ENCODE peak calls at places on chromosome 1, in five cellular contexts. I is smooth muscle cell of the brain vasculature, R is amniotic stem cell, P is mucosa of descending colon, T is Right ventricle myocardium superior. N is an unnamed sample.

GRCh38 chr1:954927-955326 is 4.1 kb downstream of the NOC2L start:
- DNase-seq in P (no peak), I (no peak), T (no peak), R (no peak), N (no peak)

GRCh38 chr1:227740401-227740960 is 5.2 kb downstream of the SNAP47 start:
- DNase-seq in T (no peak), P (no peak), I (no peak), R (no peak), N (no peak)

GRCh38 chr1:3551711-3552110 is 59.6 kb downstream of the MEGF6 start:
- DNase-seq in P (no peak), I (no peak), T (no peak), R (no peak), N (no peak)

GRCh38 chr1:24364975-24365678 is 46.0 kb downstream of the GRHL3 start:
- DNase-seq in P (no peak), T (no peak), I (no peak), R (peak), N (peak)

GRCh38 chr1:232826318-232826717 is 21.1 kb downstream of the MAP10 start:
- DNase-seq in T (no peak), I (no peak), R (no peak), P (no peak), N (no peak)

GRCh38 chr1:230147253-230148193 is 80.5 kb downstream of the GALNT2 start:
- DNase-seq in R (no peak), I (no peak), P (no peak), T (peak), N (no peak)

GRCh38 chr1:10339815-10340214 is 59.0 kb upstream of the PGD start:
- DNase-seq in T (peak), I (no peak), R (no peak), P (no peak), N (peak)

GRCh38 chr1:24009406-24009805 is 29.3 kb upstream of the SRSF10 start:
- DNase-seq in T (no peak), R (no peak), I (no peak), P (no peak), N (no peak)

GRCh38 chr1:175757381-175758015 is 14.1 kb upstream of the TNR start:
- DNase-seq in R (no peak), P (no peak), I (no peak), T (no peak), N (peak)

GRCh38 chr1:48246727-48247126 is 24.2 kb downstream of the SLC5A9 start:
- DNase-seq in I (no peak), R (no peak), T (peak), P (peak), N (no peak)

GRCh38 chr1:16462773-16463330 is 22.3 kb downstream of the NECAP2 start:
- DNase-seq in T (no peak), I (no peak), P (no peak), R (no peak), N (no peak)

GRCh38 chr1:32967863-32968571 is 3.4 kb upstream of the RNF19B start:
- DNase-seq in P (no peak), T (no peak), I (no peak), R (no peak), N (no peak)

GRCh38 chr1:24970926-24971530 is 41.0 kb upstream of the RUNX3 start:
- DNase-seq in I (no peak), R (no peak), T (peak), P (no peak), N (no peak)

GRCh38 chr1:22444856-22445255 is 6.8 kb upstream of the ZBTB40 start:
- DNase-seq in P (no peak), T (no peak), R (no peak), I (no peak), N (no peak)

GRCh38 chr1:156146749-156147405 is 6.5 kb upstream of the SEMA4A start:
- DNase-seq in T (peak), R (no peak), P (peak), I (no peak), N (no peak)

GRCh38 chr1:69671363-69672010 is 103.8 kb downstream of the LRRC7 start:
- DNase-seq in I (no peak), R (no peak), P (no peak), T (peak), N (no peak)

GRCh38 chr1:70048336-70048735 is 157.0 kb downstream of the LRRC40 start:
- DNase-seq in R (no peak), T (no peak), I (no peak), P (no peak), N (no peak)

GRCh38 chr1:233224291-233224690 is 71.2 kb downstream of the PCNX2 start:
- DNase-seq in I (no peak), T (no peak), R (no peak), P (no peak), N (no peak)

GRCh38 chr1:199449221-199449620 is 578.3 kb upstream of the NR5A2 start:
- DNase-seq in I (no peak), R (no peak), T (no peak), P (no peak), N (no peak)

GRCh38 chr1:169118227-169118626 is 11.7 kb downstream of the ATP1B1 start:
- DNase-seq in T (no peak), I (no peak), R (no peak), P (no peak), N (no peak)

GRCh38 chr1:22250724-22251123 is 107.8 kb upstream of the WNT4 start:
- DNase-seq in I (no peak), T (no peak), P (no peak), R (no peak), N (no peak)

GRCh38 chr1:67524143-67525052 is 94.2 kb upstream of the SERBP1 start:
- DNase-seq in T (no peak), R (no peak), I (no peak), P (no peak), N (no peak)

GRCh38 chr1:233421293-233421692 is 93.8 kb downstream of the MAP3K21 start:
- DNase-seq in P (no peak), T (no peak), R (no peak), I (no peak), N (no peak)

GRCh38 chr1:181490740-181491712 is 7.7 kb downstream of the CACNA1E start:
- DNase-seq in T (no peak), R (no peak), P (no peak), I (no peak), N (no peak)

GRCh38 chr1:234743866-234744581 is 134.0 kb upstream of the IRF2BP2 start:
- DNase-seq in T (no peak), I (peak), R (peak), P (no peak), N (no peak)

GRCh38 chr1:86965827-86966182 is 51.4 kb downstream of the HS2ST1 start:
- DNase-seq in I (no peak), R (no peak), P (no peak), T (no peak), N (no peak)

GRCh38 chr1:55051169-55051568 is 11.8 kb downstream of the PCSK9 start:
- DNase-seq in R (no peak), I (no peak), P (no peak), T (no peak), N (no peak)

GRCh38 chr1:66357478-66358197 is 176.3 kb upstream of the SGIP1 start:
- DNase-seq in P (no peak), R (no peak), I (no peak), T (no peak), N (no peak)

GRCh38 chr1:219757890-219758289 is 145.0 kb upstream of the ZC3H11B start:
- DNase-seq in R (no peak), T (peak), I (peak), P (no peak), N (no peak)

GRCh38 chr1:71135571-71135970 is 54.7 kb upstream of the ZRANB2 start:
- DNase-seq in T (no peak), P (no peak), I (no peak), R (no peak), N (no peak)

GRCh38 chr1:39016604-39017171 is 9.5 kb upstream of the NDUFS5 start:
- DNase-seq in I (no peak), R (no peak), P (no peak), T (no peak), N (no peak)

GRCh38 chr1:95948023-95948422 is 714.0 kb downstream of the RWDD3 start:
- DNase-seq in P (no peak), R (no peak), I (no peak), T (no peak), N (no peak)

GRCh38 chr1:234289538-234290305 is 83.5 kb upstream of the COA6 start:
- DNase-seq in P (no peak), I (no peak), T (no peak), R (no peak), N (no peak)